ENCODE peak calls at places on chromosomes 7 and 10, in six cellular contexts. One of them, this sample, is unnamed.

GRCh38 chr10:29150010-29150409 is 138.9 kb upstream of the LYZL1 start:
- DNase-seq in IMR-90: no peak
- DNase-seq in hepatocyte: peak
- DNase-seq in upper lobe of right lung: no peak
- DNase-seq in fibroblast of pulmonary artery: no peak
- DNase-seq in CD8-positive, alpha-beta T cell: no peak
- DNase-seq in this sample: peak

GRCh38 chr7:134130124-134130523 is 3.0 kb downstream of the LRGUK start:
- DNase-seq in CD8-positive, alpha-beta T cell: no peak
- DNase-seq in upper lobe of right lung: no peak
- DNase-seq in hepatocyte: no peak
- DNase-seq in fibroblast of pulmonary artery: no peak
- DNase-seq in IMR-90: no peak
- DNase-seq in this sample: no peak

GRCh38 chr10:102601639-102602038 is 42.6 kb upstream of the TRIM8 start:
- DNase-seq in upper lobe of right lung: no peak
- DNase-seq in CD8-positive, alpha-beta T cell: no peak
- DNase-seq in IMR-90: no peak
- DNase-seq in hepatocyte: no peak
- DNase-seq in fibroblast of pulmonary artery: no peak
- DNase-seq in this sample: no peak

GRCh38 chr10:75208177-75208576 is 2.4 kb upstream of the VDAC2 start:
- DNase-seq in hepatocyte: peak
- DNase-seq in IMR-90: peak
- DNase-seq in CD8-positive, alpha-beta T cell: no peak
- DNase-seq in upper lobe of right lung: no peak
- DNase-seq in fibroblast of pulmonary artery: peak
- DNase-seq in this sample: peak

GRCh38 chr7:158454631-158455030 is 133.0 kb downstream of the PTPRN2 start:
- DNase-seq in fibroblast of pulmonary artery: no peak
- DNase-seq in hepatocyte: no peak
- DNase-seq in CD8-positive, alpha-beta T cell: no peak
- DNase-seq in upper lobe of right lung: no peak
- DNase-seq in IMR-90: no peak
- DNase-seq in this sample: no peak

GRCh38 chr7:54991341-54991740 is 27.5 kb upstream of the EGFR start:
- DNase-seq in IMR-90: no peak
- DNase-seq in hepatocyte: no peak
- DNase-seq in fibroblast of pulmonary artery: no peak
- DNase-seq in upper lobe of right lung: no peak
- DNase-seq in CD8-positive, alpha-beta T cell: no peak
- DNase-seq in this sample: no peak

GRCh38 chr7:83410989-83411591 is 237.8 kb downstream of the SEMA3E start:
- DNase-seq in hepatocyte: peak
- DNase-seq in upper lobe of right lung: no peak
- DNase-seq in fibroblast of pulmonary artery: peak
- DNase-seq in IMR-90: peak
- DNase-seq in CD8-positive, alpha-beta T cell: no peak
- DNase-seq in this sample: peak

GRCh38 chr10:92024700-92025099 is 101.1 kb downstream of the BTAF1 start:
- DNase-seq in upper lobe of right lung: no peak
- DNase-seq in IMR-90: peak
- DNase-seq in fibroblast of pulmonary artery: no peak
- DNase-seq in CD8-positive, alpha-beta T cell: no peak
- DNase-seq in hepatocyte: no peak
- DNase-seq in this sample: peak

GRCh38 chr10:13559124-13559700 is 27.6 kb upstream of the PRPF18 start:
- DNase-seq in fibroblast of pulmonary artery: no peak
- DNase-seq in CD8-positive, alpha-beta T cell: no peak
- DNase-seq in upper lobe of right lung: no peak
- DNase-seq in hepatocyte: no peak
- DNase-seq in IMR-90: peak
- DNase-seq in this sample: no peak

GRCh38 chr7:26440253-26440992 is 148.8 kb downstream of the SNX10 start:
- DNase-seq in fibroblast of pulmonary artery: no peak
- DNase-seq in IMR-90: no peak
- DNase-seq in upper lobe of right lung: no peak
- DNase-seq in CD8-positive, alpha-beta T cell: no peak
- DNase-seq in hepatocyte: no peak
- DNase-seq in this sample: no peak

GRCh38 chr10:117860823-117861222 is 185.9 kb downstream of the RAB11FIP2 start:
- DNase-seq in upper lobe of right lung: no peak
- DNase-seq in hepatocyte: no peak
- DNase-seq in CD8-positive, alpha-beta T cell: no peak
- DNase-seq in fibroblast of pulmonary artery: peak
- DNase-seq in IMR-90: peak
- DNase-seq in this sample: peak

GRCh38 chr7:81155654-81156373 is 237.0 kb upstream of the SEMA3C start:
- DNase-seq in upper lobe of right lung: no peak
- DNase-seq in IMR-90: no peak
- DNase-seq in fibroblast of pulmonary artery: no peak
- DNase-seq in CD8-positive, alpha-beta T cell: no peak
- DNase-seq in hepatocyte: peak
- DNase-seq in this sample: no peak

GRCh38 chr10:1049425-1049958 is 573 bp upstream of the IDI1 start:
- DNase-seq in upper lobe of right lung: no peak
- DNase-seq in CD8-positive, alpha-beta T cell: no peak
- DNase-seq in IMR-90: no peak
- DNase-seq in fibroblast of pulmonary artery: no peak
- DNase-seq in hepatocyte: no peak
- DNase-seq in this sample: no peak

GRCh38 chr7:157601530-157601929 is 264.7 kb downstream of the DNAJB6 start:
- DNase-seq in upper lobe of right lung: peak
- DNase-seq in hepatocyte: no peak
- DNase-seq in CD8-positive, alpha-beta T cell: no peak
- DNase-seq in IMR-90: no peak
- DNase-seq in fibroblast of pulmonary artery: no peak
- DNase-seq in this sample: no peak

GRCh38 chr10:119817991-119818888 is 54.4 kb downstream of the MCMBP start:
- DNase-seq in fibroblast of pulmonary artery: peak
- DNase-seq in hepatocyte: peak
- DNase-seq in upper lobe of right lung: peak
- DNase-seq in CD8-positive, alpha-beta T cell: no peak
- DNase-seq in IMR-90: peak
- DNase-seq in this sample: peak

GRCh38 chr10:44416976-44417375 is 32.1 kb upstream of the CXCL12 start:
- DNase-seq in fibroblast of pulmonary artery: no peak
- DNase-seq in CD8-positive, alpha-beta T cell: no peak
- DNase-seq in hepatocyte: no peak
- DNase-seq in IMR-90: no peak
- DNase-seq in upper lobe of right lung: no peak
- DNase-seq in this sample: no peak

GRCh38 chr7:4641667-4642467 is 40.2 kb upstream of the FOXK1 start:
- DNase-seq in hepatocyte: peak
- DNase-seq in CD8-positive, alpha-beta T cell: peak
- DNase-seq in upper lobe of right lung: peak
- DNase-seq in IMR-90: peak
- DNase-seq in fibroblast of pulmonary artery: peak
- DNase-seq in this sample: peak

GRCh38 chr7:4234886-4235285 is 447.2 kb upstream of the FOXK1 start:
- DNase-seq in IMR-90: no peak
- DNase-seq in hepatocyte: no peak
- DNase-seq in fibroblast of pulmonary artery: no peak
- DNase-seq in CD8-positive, alpha-beta T cell: no peak
- DNase-seq in upper lobe of right lung: no peak
- DNase-seq in this sample: no peak

GRCh38 chr7:138549082-138549481 is 89.0 kb downstream of the TRIM24 start:
- DNase-seq in upper lobe of right lung: no peak
- DNase-seq in IMR-90: no peak
- DNase-seq in fibroblast of pulmonary artery: peak
- DNase-seq in CD8-positive, alpha-beta T cell: no peak
- DNase-seq in hepatocyte: no peak
- DNase-seq in this sample: peak

GRCh38 chr10:48274636-48275035 is at the start of gene FRMPD2:
- DNase-seq in hepatocyte: no peak
- DNase-seq in CD8-positive, alpha-beta T cell: no peak
- DNase-seq in IMR-90: no peak
- DNase-seq in upper lobe of right lung: no peak
- DNase-seq in fibroblast of pulmonary artery: no peak
- DNase-seq in this sample: no peak

GRCh38 chr10:132110713-132111112 is 45.0 kb downstream of the JAKMIP3 start:
- DNase-seq in fibroblast of pulmonary artery: no peak
- DNase-seq in CD8-positive, alpha-beta T cell: no peak
- DNase-seq in IMR-90: no peak
- DNase-seq in hepatocyte: no peak
- DNase-seq in upper lobe of right lung: no peak
- DNase-seq in this sample: no peak

GRCh38 chr10:33334170-33334838 is at the start of gene NRP1:
- DNase-seq in CD8-positive, alpha-beta T cell: no peak
- DNase-seq in IMR-90: no peak
- DNase-seq in hepatocyte: peak
- DNase-seq in upper lobe of right lung: peak
- DNase-seq in fibroblast of pulmonary artery: no peak
- DNase-seq in this sample: no peak

GRCh38 chr10:77392236-77392721 is 245.3 kb downstream of the KCNMA1 start:
- DNase-seq in CD8-positive, alpha-beta T cell: no peak
- DNase-seq in hepatocyte: no peak
- DNase-seq in IMR-90: peak
- DNase-seq in upper lobe of right lung: no peak
- DNase-seq in fibroblast of pulmonary artery: peak
- DNase-seq in this sample: peak

GRCh38 chr10:97882142-97883091 is 32.8 kb downstream of the GOLGA7B start:
- DNase-seq in IMR-90: peak
- DNase-seq in CD8-positive, alpha-beta T cell: no peak
- DNase-seq in fibroblast of pulmonary artery: peak
- DNase-seq in hepatocyte: no peak
- DNase-seq in upper lobe of right lung: no peak
- DNase-seq in this sample: peak

GRCh38 chr10:59234814-59235429 is 58.5 kb downstream of the PHYHIPL start:
- DNase-seq in CD8-positive, alpha-beta T cell: no peak
- DNase-seq in fibroblast of pulmonary artery: peak
- DNase-seq in upper lobe of right lung: no peak
- DNase-seq in hepatocyte: peak
- DNase-seq in IMR-90: peak
- DNase-seq in this sample: peak

GRCh38 chr7:112362796-112363195 is 87.5 kb upstream of the IFRD1 start:
- DNase-seq in hepatocyte: no peak
- DNase-seq in CD8-positive, alpha-beta T cell: no peak
- DNase-seq in upper lobe of right lung: no peak
- DNase-seq in fibroblast of pulmonary artery: peak
- DNase-seq in IMR-90: no peak
- DNase-seq in this sample: peak

GRCh38 chr10:13201132-13201531 is 33.0 kb downstream of the UCMA start:
- DNase-seq in hepatocyte: no peak
- DNase-seq in CD8-positive, alpha-beta T cell: no peak
- DNase-seq in upper lobe of right lung: no peak
- DNase-seq in IMR-90: peak
- DNase-seq in fibroblast of pulmonary artery: no peak
- DNase-seq in this sample: peak

GRCh38 chr10:64159910-64160872 is 639.0 kb downstream of the REEP3 start:
- DNase-seq in CD8-positive, alpha-beta T cell: no peak
- DNase-seq in upper lobe of right lung: no peak
- DNase-seq in IMR-90: no peak
- DNase-seq in fibroblast of pulmonary artery: peak
- DNase-seq in hepatocyte: no peak
- DNase-seq in this sample: no peak

GRCh38 chr7:151313857-151314256 is 27.8 kb upstream of the NUB1 start:
- DNase-seq in hepatocyte: no peak
- DNase-seq in upper lobe of right lung: no peak
- DNase-seq in fibroblast of pulmonary artery: peak
- DNase-seq in CD8-positive, alpha-beta T cell: no peak
- DNase-seq in IMR-90: peak
- DNase-seq in this sample: peak

GRCh38 chr7:47581821-47582747 is at the start of gene TNS3:
- DNase-seq in fibroblast of pulmonary artery: peak
- DNase-seq in upper lobe of right lung: peak
- DNase-seq in IMR-90: peak
- DNase-seq in CD8-positive, alpha-beta T cell: no peak
- DNase-seq in hepatocyte: peak
- DNase-seq in this sample: no peak
- TF ChIP-seq CTCF in fibroblast of pulmonary artery: no peak
- TF ChIP-seq CTCF in upper lobe of right lung: peak
- TF ChIP-seq CTCF in IMR-90: peak
- TF ChIP-seq CTCF in CD8-positive, alpha-beta T cell: no peak
- TF ChIP-seq CTCF in hepatocyte: peak
- TF ChIP-seq CTCF in this sample: no peak

DNA sequence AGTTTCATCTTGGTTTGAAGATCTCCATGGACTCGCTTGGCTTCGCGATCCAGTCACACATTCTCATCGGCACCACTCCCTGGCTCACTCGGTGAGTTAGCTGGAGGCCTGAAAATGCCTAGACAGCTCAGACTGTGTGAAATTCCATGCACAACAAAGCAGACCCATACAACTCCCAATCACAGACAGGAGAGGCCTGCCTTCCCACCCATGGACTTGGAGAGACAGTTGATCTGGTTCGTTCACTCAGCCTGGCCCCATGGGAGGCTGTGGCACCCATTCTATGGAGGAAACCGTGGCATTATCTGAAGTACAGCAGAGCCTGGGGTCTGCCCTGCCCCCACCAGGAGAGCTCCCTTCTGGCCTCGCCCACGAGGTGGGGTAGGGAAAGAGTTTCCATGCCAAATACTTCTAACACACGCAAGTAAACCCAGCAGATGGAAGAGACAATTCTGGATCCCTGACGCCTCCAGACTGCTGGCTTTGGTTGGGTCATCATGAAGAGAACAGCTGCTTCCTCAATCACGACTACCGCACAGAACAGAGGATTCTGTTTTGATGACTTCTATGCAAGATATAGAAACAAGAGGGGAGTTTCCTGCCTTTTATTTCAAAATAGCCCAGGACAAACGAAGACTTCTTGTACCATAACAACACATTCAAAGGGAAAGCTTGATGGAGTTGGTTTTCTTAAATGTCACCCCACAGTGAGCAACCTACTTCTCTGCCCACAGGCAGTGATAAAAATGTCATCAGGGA is 15.9 kb downstream of the FAM53B start:
- DNase-seq in fibroblast of pulmonary artery: peak
- DNase-seq in IMR-90: peak
- DNase-seq in upper lobe of right lung: peak
- DNase-seq in hepatocyte: no peak
- DNase-seq in CD8-positive, alpha-beta T cell: no peak
- DNase-seq in this sample: peak
- H3K4me3 ChIP-seq in fibroblast of pulmonary artery: no peak
- H3K4me3 ChIP-seq in IMR-90: no peak
- H3K4me3 ChIP-seq in upper lobe of right lung: no peak
- H3K4me3 ChIP-seq in hepatocyte: no peak
- H3K4me3 ChIP-seq in CD8-positive, alpha-beta T cell: no peak
- H3K4me3 ChIP-seq in this sample: no peak

GRCh38 chr7:1079546-1079945 is 8.4 kb upstream of the GPER1 start:
- DNase-seq in IMR-90: no peak
- DNase-seq in fibroblast of pulmonary artery: no peak
- DNase-seq in upper lobe of right lung: no peak
- DNase-seq in CD8-positive, alpha-beta T cell: no peak
- DNase-seq in hepatocyte: no peak
- DNase-seq in this sample: no peak
- TF ChIP-seq CTCF in IMR-90: no peak
- TF ChIP-seq CTCF in fibroblast of pulmonary artery: no peak
- TF ChIP-seq CTCF in upper lobe of right lung: no peak
- TF ChIP-seq CTCF in CD8-positive, alpha-beta T cell: no peak
- TF ChIP-seq CTCF in hepatocyte: no peak
- TF ChIP-seq CTCF in this sample: no peak

DNA sequence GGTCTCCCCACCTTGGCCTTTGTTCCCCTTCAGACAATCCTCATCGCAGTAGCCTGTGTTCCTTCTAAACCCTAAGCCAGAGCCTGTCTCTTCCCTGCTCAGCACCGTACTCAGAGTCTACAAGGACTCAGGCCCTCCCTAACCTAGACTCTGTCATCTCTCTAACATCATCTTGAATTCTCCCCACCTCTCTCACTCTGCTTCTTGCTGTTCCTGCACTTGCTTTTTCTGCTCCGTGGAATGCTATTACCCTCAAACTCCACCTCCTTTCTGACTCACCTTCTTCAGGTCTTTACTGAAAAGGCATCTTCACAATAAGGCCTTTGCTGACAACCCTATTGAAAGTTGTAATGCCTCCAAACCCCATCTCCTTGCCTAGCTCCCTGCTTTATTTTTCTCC is 141.0 kb downstream of the DKK1 start:
- DNase-seq in upper lobe of right lung: no peak
- DNase-seq in CD8-positive, alpha-beta T cell: no peak
- DNase-seq in IMR-90: peak
- DNase-seq in fibroblast of pulmonary artery: no peak
- DNase-seq in hepatocyte: no peak
- DNase-seq in this sample: no peak
- H3K4me3 ChIP-seq in upper lobe of right lung: no peak
- H3K4me3 ChIP-seq in CD8-positive, alpha-beta T cell: no peak
- H3K4me3 ChIP-seq in IMR-90: no peak
- H3K4me3 ChIP-seq in fibroblast of pulmonary artery: no peak
- H3K4me3 ChIP-seq in hepatocyte: no peak
- H3K4me3 ChIP-seq in this sample: no peak